ENCODE peak calls at places on chromosomes 13 and 19, in five cellular contexts. D is K562, N is HepG2, O is GM12878, B is SK-N-SH. L is an unnamed sample.

GRCh38 chr13:104318121-104318520 is 1251.9 kb upstream of the SLC10A2 start:
- DNase-seq in D (no peak), N (no peak), O (no peak), B (peak; percentile 49), L (peak; percentile 4)

GRCh38 chr19:54662730-54663129 is at the start of gene LILRB4:
- DNase-seq in D (no peak), N (no peak), O (no peak), B (no peak), L (no peak)

GRCh38 chr13:76853481-76853880 is 32.7 kb downstream of the KCTD12 start:
- DNase-seq in D (no peak), N (no peak), O (no peak), B (no peak), L (no peak)

GRCh38 chr19:38321646-38322323 is 2.1 kb downstream of the KCNK6 start:
- DNase-seq in D (no peak), N (no peak), O (no peak), B (no peak), L (no peak)

GRCh38 chr19:55392820-55393219 is 7.1 kb downstream of the RPL28 start:
- DNase-seq in D (no peak), N (no peak), O (no peak), B (peak; percentile 42), L (no peak)

GRCh38 chr13:90947976-90948375 is 399.5 kb upstream of the MIR17HG start:
- DNase-seq in D (no peak), N (no peak), O (no peak), B (no peak), L (no peak)

GRCh38 chr19:50178320-50178719 is 15.2 kb upstream of the IZUMO2 start:
- DNase-seq in D (no peak), N (no peak), O (no peak), B (no peak), L (no peak)

GRCh38 chr13:45851171-45851889 is at the start of gene SIAH3:
- DNase-seq in D (no peak), N (no peak), O (no peak), B (peak; percentile 52), L (no peak)

GRCh38 chr19:33492951-33493350 is 28.6 kb downstream of the PEPD start:
- DNase-seq in D (no peak), N (no peak), O (no peak), B (no peak), L (no peak)

GRCh38 chr19:29320076-29320475 is 107.1 kb upstream of the UQCRFS1 start:
- DNase-seq in D (no peak), N (no peak), O (no peak), B (no peak), L (no peak)

GRCh38 chr19:8615813-8616596 is 5.5 kb upstream of the ADAMTS10 start:
- DNase-seq in D (peak; percentile 68), N (peak; percentile 62), O (no peak), B (peak; percentile 68), L (peak; percentile 60)

GRCh38 chr19:27750697-27751391 is 1462.1 kb downstream of the UQCRFS1 start:
- DNase-seq in D (no peak), N (no peak), O (no peak), B (no peak), L (no peak)

GRCh38 chr13:52969373-52969772 is 59.2 kb upstream of the OLFM4 start:
- DNase-seq in D (no peak), N (no peak), O (no peak), B (no peak), L (no peak)

GRCh38 chr13:44932171-44932849 is 57.0 kb downstream of the NUFIP1 start:
- DNase-seq in D (no peak), N (no peak), O (no peak), B (no peak), L (no peak)

GRCh38 chr13:38381840-38382239 is 32.2 kb downstream of the UFM1 start:
- DNase-seq in D (no peak), N (no peak), O (no peak), B (no peak), L (no peak)

GRCh38 chr19:53463263-53463662 is 4.3 kb upstream of the ZNF813 start:
- DNase-seq in D (peak; percentile 60), N (no peak), O (no peak), B (peak; percentile 79), L (no peak)
- H3K4me2 ChIP-seq in D (no peak overlapping the region), N (no peak overlapping the region), O (no peak overlapping the region), B (no peak overlapping the region), L (no peak overlapping the region)

GRCh38 chr13:39406688-39407087 is 196.3 kb downstream of the LHFPL6 start:
- DNase-seq in D (peak; percentile 9), N (no peak), O (peak; percentile 9), B (no peak), L (no peak)
- TF ChIP-seq ZBTB33 in D (no peak), N (no peak), O (no peak), B (no peak), L (no peak)

DNA sequence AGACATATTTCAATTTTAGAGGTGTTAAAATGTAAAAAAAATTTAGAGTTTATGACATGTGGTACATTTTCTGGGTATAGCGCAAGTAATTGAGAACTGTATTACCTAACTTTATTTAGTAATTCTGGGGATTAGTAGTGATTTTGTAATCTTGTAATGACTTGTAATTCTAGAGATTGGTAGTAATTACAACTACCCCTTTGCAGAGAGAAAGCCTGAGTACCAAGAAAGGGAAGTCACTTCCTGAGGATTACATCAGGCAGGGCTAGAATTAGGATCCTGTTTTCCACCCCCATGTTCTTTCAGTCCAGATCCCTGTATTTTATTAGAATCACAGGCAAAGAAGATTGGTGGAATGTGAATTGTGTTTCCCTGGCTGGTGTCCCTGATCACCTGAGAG is 274.9 kb downstream of the KCNRG start:
- DNase-seq in D (no peak), N (no peak), O (no peak), B (no peak), L (no peak)
- H3K4me2 ChIP-seq in D (no peak overlapping the region), N (no peak overlapping the region), O (no peak overlapping the region), B (no peak overlapping the region), L (no peak overlapping the region)

GRCh38 chr19:23560051-23560450 is 127.0 kb downstream of the ZNF675 start:
- DNase-seq in D (no peak), N (no peak), O (no peak), B (no peak), L (no peak)

GRCh38 chr19:23561341-23561740 is 125.7 kb downstream of the ZNF675 start:
- DNase-seq in D (no peak), N (no peak), O (no peak), B (no peak), L (no peak)

GRCh38 chr19:23571175-23571574 is 115.8 kb downstream of the ZNF675 start:
- DNase-seq in D (no peak), N (no peak), O (no peak), B (no peak), L (no peak)

GRCh38 chr19:23563326-23563725 is 123.7 kb downstream of the ZNF675 start:
- DNase-seq in D (no peak), N (no peak), O (no peak), B (no peak), L (no peak)

GRCh38 chr19:23565256-23565655 is 121.8 kb downstream of the ZNF675 start:
- DNase-seq in D (no peak), N (no peak), O (no peak), B (no peak), L (no peak)
- TF ChIP-seq ZBTB33 in D (no peak), N (no peak), O (no peak), B (no peak), L (no peak)

DNA sequence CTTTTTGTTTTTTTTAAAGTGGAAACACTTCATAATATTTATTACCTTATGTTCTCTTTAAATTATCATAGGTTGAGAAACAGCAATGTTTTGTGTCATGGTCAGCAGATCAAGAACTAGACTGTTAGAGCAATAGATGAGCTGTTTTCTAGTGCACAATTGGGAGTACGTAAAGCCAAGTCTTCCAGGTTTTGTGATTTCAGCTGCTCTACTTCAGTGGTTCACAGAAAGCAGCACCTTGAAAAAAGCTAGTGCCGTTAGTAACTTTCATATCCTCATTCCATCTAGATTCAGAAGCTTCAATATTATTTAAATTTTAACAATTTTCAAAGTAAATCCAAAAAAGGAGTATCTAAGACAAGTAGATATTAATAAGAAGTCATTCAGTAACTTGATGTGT is 1.9 kb downstream of the GPR18 start:
- DNase-seq in D (no peak), N (no peak), O (no peak), B (no peak), L (no peak)
- H3K4me2 ChIP-seq in D (no peak overlapping the region), N (no peak overlapping the region), O (no peak overlapping the region), B (no peak overlapping the region), L (no peak overlapping the region)

GRCh38 chr13:110232756-110233155 is 74.2 kb downstream of the COL4A1 start:
- DNase-seq in D (no peak), N (no peak), O (no peak), B (no peak), L (no peak)
- TF ChIP-seq ZBTB33 in D (no peak), N (no peak), O (no peak), B (no peak), L (no peak)

GRCh38 chr13:100208596-100208995 is 119.7 kb downstream of the PCCA start:
- DNase-seq in D (no peak), N (no peak), O (no peak), B (no peak), L (no peak)

GRCh38 chr13:100210966-100211710 is 122.2 kb downstream of the PCCA start:
- DNase-seq in D (no peak), N (no peak), O (no peak), B (no peak), L (no peak)

GRCh38 chr13:100208002-100208401 is 119.1 kb downstream of the PCCA start:
- DNase-seq in D (no peak), N (no peak), O (no peak), B (no peak), L (no peak)

GRCh38 chr13:100212904-100213538 is 124.1 kb downstream of the PCCA start:
- DNase-seq in D (no peak), N (no peak), O (no peak), B (no peak), L (no peak)

DNA sequence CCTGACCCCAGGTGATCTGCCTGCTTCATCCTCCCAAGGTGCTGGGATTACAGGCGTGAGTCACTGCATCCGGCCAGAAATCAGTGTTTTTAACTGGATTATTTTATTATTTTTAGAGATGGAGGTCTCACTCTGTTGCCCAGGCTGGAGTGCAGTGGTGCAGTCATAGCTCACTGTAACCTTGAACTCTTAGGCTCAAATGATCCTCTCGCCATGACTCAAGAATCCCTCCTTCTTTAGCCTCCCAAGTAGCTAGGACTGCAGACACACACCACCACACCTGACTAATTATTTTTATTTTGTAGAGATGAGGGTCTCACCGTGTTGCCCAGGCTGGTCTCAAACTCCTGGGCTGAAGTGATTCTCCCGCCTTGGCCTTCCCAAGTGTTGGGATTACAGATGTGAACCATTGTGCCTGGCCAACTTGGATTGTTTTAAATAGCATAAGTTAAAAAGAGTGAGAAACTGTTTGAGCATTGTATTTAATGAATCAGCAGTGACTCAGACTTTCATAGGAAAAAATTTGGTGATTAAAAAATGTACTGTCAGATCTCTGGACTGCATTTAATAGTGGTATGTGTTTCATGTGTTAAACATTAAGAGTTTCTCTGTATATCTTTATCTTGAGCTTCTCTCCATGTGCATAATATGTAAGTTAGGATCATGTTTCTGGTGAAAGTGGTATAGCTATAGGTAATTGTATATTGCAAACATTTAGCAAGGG is 121.1 kb downstream of the PCCA start:
- DNase-seq in D (no peak), N (no peak), O (no peak), B (no peak), L (peak; percentile 23)
- H3K4me2 ChIP-seq in D (no peak overlapping the region), N (no peak overlapping the region), O (no peak overlapping the region), B (no peak overlapping the region), L (peak overlapping the region; percentile 49)

GRCh38 chr13:112516218-112516617 is 71.7 kb downstream of the TUBGCP3 start:
- DNase-seq in D (no peak), N (no peak), O (no peak), B (no peak), L (no peak)
- TF ChIP-seq ZBTB33 in D (no peak), N (no peak), O (no peak), B (no peak), L (no peak)

L was measured in HCT116.